ENCODE peak calls at places on chromosomes 5 and 9, in six cellular contexts. P is A673, Q is RWPE2, A is Karpas-422, E is hepatocyte, N is MM.1S. H is an unnamed sample.

GRCh38 chr9:116377179-116377790 is 223.7 kb downstream of the PAPPA start:
- DNase-seq in E (peak; percentile 13), N (no peak), P (no peak), Q (no peak), A (no peak), H (no peak)

GRCh38 chr5:64599226-64599625 is 91.1 kb upstream of the SHISAL2B start:
- DNase-seq in Q (no peak), A (no peak), P (no peak), N (no peak), E (no peak), H (no peak)

GRCh38 chr5:71887680-71888079 is 168.6 kb downstream of the CARTPT start:
- DNase-seq in A (peak; percentile 89), N (peak; percentile 93), E (peak; percentile 53), P (peak; percentile 74), Q (no peak), H (peak; percentile 64)

GRCh38 chr5:145774442-145774841 is 60.7 kb downstream of the PRELID2 start:
- DNase-seq in A (no peak), E (no peak), Q (no peak), P (no peak), N (no peak), H (no peak)

GRCh38 chr9:111036068-111036789 is 2.0 kb downstream of the LPAR1 start:
- DNase-seq in P (peak; percentile 75), N (no peak), A (no peak), E (peak; percentile 69), Q (peak; percentile 69), H (peak; percentile 59)

GRCh38 chr5:94241288-94241651 is 377.1 kb downstream of the KIAA0825 start:
- DNase-seq in P (no peak), N (no peak), E (no peak), A (no peak), Q (no peak), H (no peak)

GRCh38 chr5:54753034-54753433 is 232.4 kb downstream of the ESM1 start:
- DNase-seq in A (no peak), Q (no peak), N (peak; percentile 45), P (no peak), E (no peak), H (no peak)

GRCh38 chr5:53095931-53096525 is 13.5 kb downstream of the MOCS2 start:
- DNase-seq in E (peak; percentile 64), N (peak; percentile 61), P (peak; percentile 72), Q (no peak), A (peak; percentile 86), H (no peak)

GRCh38 chr5:71695561-71695960 is 23.5 kb upstream of the CARTPT start:
- DNase-seq in E (peak; percentile 13), Q (no peak), A (no peak), P (no peak), N (no peak), H (no peak)

GRCh38 chr5:144162686-144163085 is 7.8 kb downstream of the YIPF5 start:
- DNase-seq in Q (no peak), N (no peak), P (no peak), E (no peak), A (no peak), H (no peak)

GRCh38 chr5:9335269-9335668 is 210.6 kb downstream of the SEMA5A start:
- DNase-seq in E (no peak), A (no peak), N (no peak), Q (no peak), P (no peak), H (no peak)

GRCh38 chr5:175027390-175027789 is 303.0 kb downstream of the MSX2 start:
- DNase-seq in Q (no peak), A (no peak), E (no peak), P (no peak), N (no peak), H (no peak)

GRCh38 chr5:149212203-149212951 is 59.3 kb upstream of the AFAP1L1 start:
- DNase-seq in A (no peak), N (no peak), E (peak; percentile 35), P (no peak), Q (no peak), H (no peak)

GRCh38 chr5:170195876-170196275 is 36.9 kb upstream of the C5orf58 start:
- DNase-seq in N (no peak), Q (no peak), A (no peak), E (no peak), P (peak; percentile 13), H (no peak)

GRCh38 chr9:132404228-132404881 is 2.3 kb downstream of the TTF1 start:
- DNase-seq in E (no peak), N (no peak), Q (no peak), P (no peak), A (no peak), H (no peak)

GRCh38 chr5:24391816-24392215 is 253.0 kb downstream of the CDH10 start:
- DNase-seq in A (no peak), Q (no peak), N (no peak), E (no peak), P (no peak), H (no peak)

DNA sequence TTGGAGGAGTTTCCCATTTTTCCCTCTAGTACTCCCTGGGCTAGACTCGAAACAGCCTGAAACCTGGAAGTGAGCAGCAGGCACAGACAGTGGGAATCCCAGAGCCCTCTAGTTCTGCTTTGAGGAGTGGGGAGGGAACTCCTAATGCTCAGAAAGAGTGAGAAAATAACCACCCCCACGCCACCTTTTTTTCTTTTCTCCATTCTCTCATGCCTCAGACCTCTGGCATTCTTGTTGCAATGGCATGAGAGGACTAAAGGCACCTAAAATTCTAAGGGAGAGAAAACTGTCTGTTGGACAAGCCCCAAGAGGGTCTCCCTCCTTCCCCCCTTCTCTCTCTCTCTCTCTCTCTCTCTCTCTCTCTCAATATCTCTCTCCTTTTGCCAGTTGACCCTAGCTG is 15.1 kb upstream of the IRF1 start:
- DNase-seq in P (no peak), A (no peak), N (no peak), Q (no peak), E (peak; percentile 4), H (no peak)
- H3K36me3 ChIP-seq in P (no peaks in the 10 kb centered on the region), A (no peaks in the 10 kb centered on the region), N (no peaks in the 10 kb centered on the region), Q (no peaks in the 10 kb centered on the region), E (no peaks in the 10 kb centered on the region), H (no peaks in the 10 kb centered on the region)

GRCh38 chr5:82414043-82414393 is 135.9 kb upstream of the RPS23 start:
- DNase-seq in E (no peak), A (no peak), Q (no peak), N (no peak), P (no peak), H (no peak)
- H3K4me3 ChIP-seq in E (no peak overlapping the region), A (no peak overlapping the region), Q (no peak overlapping the region), N (no peak overlapping the region), P (no peak overlapping the region), H (no peak overlapping the region)

DNA sequence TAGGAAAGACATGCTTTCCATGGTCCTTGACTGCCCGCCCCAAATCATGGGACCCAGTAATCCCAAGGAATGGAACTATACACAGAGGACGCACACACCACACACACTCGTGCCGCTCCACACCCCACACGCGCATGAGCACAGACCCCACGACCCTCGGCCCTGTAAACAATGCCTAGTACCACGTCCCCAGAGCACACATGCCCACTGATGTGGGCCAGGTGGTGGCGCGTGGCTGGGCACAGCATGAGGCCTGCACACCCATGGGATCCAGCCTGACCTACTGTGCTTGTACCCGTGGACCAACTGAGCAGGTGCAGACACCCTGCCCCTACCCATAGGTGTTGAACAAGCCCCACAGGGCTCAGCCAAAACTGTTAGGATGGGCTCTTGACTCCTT is 739 bp downstream of the DBH start:
- DNase-seq in Q (no peak), P (no peak), A (no peak), N (no peak), E (no peak), H (no peak)
- H3K27me3 ChIP-seq in Q (peaks cover 39% of the 10 kb centered on the region), P (no peaks in the 10 kb centered on the region), A (no peaks in the 10 kb centered on the region), N (peaks cover 90% of the 10 kb centered on the region), E (no peaks in the 10 kb centered on the region), H (no peaks in the 10 kb centered on the region)

GRCh38 chr9:114423181-114423580 is 35.4 kb upstream of the AKNA start:
- DNase-seq in A (no peak), N (no peak), P (no peak), E (no peak), Q (no peak), H (no peak)

GRCh38 chr9:114424126-114424525 is 36.3 kb upstream of the AKNA start:
- DNase-seq in P (no peak), N (no peak), Q (no peak), A (no peak), E (no peak), H (peak; percentile 54)

GRCh38 chr9:114426046-114426948 is 38.5 kb upstream of the AKNA start:
- DNase-seq in A (no peak), Q (no peak), P (no peak), N (no peak), E (no peak), H (peak; percentile 38)

GRCh38 chr9:114427644-114428043 is 39.9 kb upstream of the AKNA start:
- DNase-seq in Q (no peak), P (no peak), N (no peak), A (no peak), E (no peak), H (peak; percentile 14)

DNA sequence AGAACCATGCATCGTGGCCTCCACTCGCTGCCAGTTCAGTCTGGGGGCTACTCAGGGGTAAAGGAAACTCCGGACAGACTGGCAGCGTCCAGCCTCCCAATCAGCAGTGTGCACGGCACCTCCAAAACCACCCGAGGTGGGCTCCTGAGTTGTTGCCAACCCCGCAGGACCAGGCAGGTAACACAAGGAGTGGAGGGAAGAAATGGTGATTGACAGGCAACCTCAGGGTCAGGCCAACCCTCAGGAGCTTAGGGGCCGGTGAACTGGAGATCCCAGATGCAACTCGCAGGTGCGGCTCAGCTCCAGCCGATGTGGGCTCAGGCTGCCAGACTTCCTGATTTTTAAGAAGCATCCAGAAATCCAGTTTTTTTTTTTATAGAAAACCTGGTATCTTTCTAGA is 37.3 kb upstream of the AKNA start:
- DNase-seq in N (no peak), P (no peak), A (no peak), E (no peak), Q (no peak), H (peak; percentile 73)
- H3K36me3 ChIP-seq in N (no peaks in the 10 kb centered on the region), P (no peaks in the 10 kb centered on the region), A (no peaks in the 10 kb centered on the region), E (no peaks in the 10 kb centered on the region), Q (no peaks in the 10 kb centered on the region), H (no peaks in the 10 kb centered on the region)

GRCh38 chr9:123326030-123326586 is 29.9 kb upstream of the CRB2 start:
- DNase-seq in A (no peak), N (peak; percentile 3), Q (no peak), P (no peak), E (no peak), H (no peak)
- H3K4me3 ChIP-seq in A (no peak overlapping the region), N (no peak overlapping the region), Q (no peak overlapping the region), P (no peak overlapping the region), E (no peak overlapping the region), H (no peak overlapping the region)

GRCh38 chr9:134818591-134818990 is 62.0 kb upstream of the FCN2 start:
- DNase-seq in N (no peak), Q (no peak), P (no peak), A (no peak), E (no peak), H (no peak)
- H3K27me3 ChIP-seq in N (peaks cover 98% of the 10 kb centered on the region), Q (no peaks in the 10 kb centered on the region), P (no peaks in the 10 kb centered on the region), A (no peaks in the 10 kb centered on the region), E (no peaks in the 10 kb centered on the region), H (no peaks in the 10 kb centered on the region)

DNA sequence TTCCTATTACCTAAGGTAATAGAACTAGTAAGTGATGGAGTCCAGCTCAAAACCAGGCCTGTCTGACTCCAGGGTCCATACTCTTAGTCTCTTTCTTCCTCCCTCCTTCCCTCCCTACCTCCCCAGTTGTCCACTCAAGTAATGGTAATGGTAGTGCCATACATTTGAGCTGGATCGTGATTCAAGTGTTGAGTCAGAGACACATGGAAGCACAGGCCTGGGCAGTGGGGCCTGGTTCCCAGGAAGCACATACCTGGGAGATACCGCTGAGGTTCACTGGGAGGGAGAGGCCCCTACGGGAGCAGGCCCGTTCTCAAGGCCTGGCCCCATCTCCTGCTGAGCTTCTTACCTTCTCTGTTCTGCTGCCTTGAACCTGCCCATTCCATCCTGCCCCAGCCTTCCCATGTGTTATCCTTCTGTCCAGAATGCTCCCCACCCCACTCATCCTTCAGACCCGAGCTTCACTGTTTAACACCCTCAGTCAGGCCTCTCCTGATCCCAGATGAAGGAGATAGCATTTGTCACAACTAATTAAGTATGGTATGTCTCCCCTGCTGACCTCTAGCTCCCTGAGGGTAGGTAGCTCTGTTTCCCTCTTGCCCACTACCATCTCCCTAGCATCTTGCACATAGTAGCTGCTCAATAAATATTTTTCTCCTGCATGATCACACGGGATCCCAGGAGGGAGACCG is 13.8 kb downstream of the URM1 start:
- DNase-seq in A (no peak), N (no peak), E (no peak), Q (no peak), P (no peak), H (peak; percentile 31)
- H3K36me3 ChIP-seq in A (no peaks in the 10 kb centered on the region), N (no peaks in the 10 kb centered on the region), E (no peaks in the 10 kb centered on the region), Q (peaks cover 30% of the 10 kb centered on the region), P (peaks cover 30% of the 10 kb centered on the region), H (peaks cover 3% of the 10 kb centered on the region)

H was measured in H7.